ENCODE peak calls at places on chromosome 2, in nine cellular contexts. I, B, Q, N, X, Z, M, R and H are unnamed samples.

GRCh38 chr2:121993682-121994081 is 238.2 kb downstream of the TSN start:
- DNase-seq in I (no peak), B (no peak), Q (no peak), N (no peak), X (no peak), Z (no peak), M (no peak), R (no peak), H (no peak)

GRCh38 chr2:86211033-86211795 is 12.0 kb downstream of the MRPL35 start:
- DNase-seq in I (no peak), B (no peak), Q (no peak), N (no peak), X (no peak), Z (no peak), M (no peak), R (no peak), H (no peak)

GRCh38 chr2:237307495-237307894 is 106.5 kb downstream of the COL6A3 start:
- DNase-seq in I (no peak), B (no peak), Q (no peak), N (no peak), X (no peak), Z (no peak), M (no peak), R (no peak), H (no peak)

GRCh38 chr2:151361674-151362380 is 4.4 kb downstream of the TNFAIP6 start:
- DNase-seq in I (no peak), B (no peak), Q (no peak), N (no peak), X (no peak), Z (no peak), M (no peak), R (no peak), H (no peak)

GRCh38 chr2:584863-585823 is 92.1 kb downstream of the TMEM18 start:
- DNase-seq in I (peak), B (no peak), Q (no peak), N (no peak), X (no peak), Z (no peak), M (no peak), R (no peak), H (no peak)

GRCh38 chr2:232349546-232349945 is 29.0 kb upstream of the ALPP start:
- DNase-seq in I (peak), B (no peak), Q (no peak), N (no peak), X (no peak), Z (no peak), M (no peak), R (peak), H (no peak)

GRCh38 chr2:157538073-157538472 is 90.6 kb downstream of the ACVR1C start:
- DNase-seq in I (no peak), B (no peak), Q (no peak), N (no peak), X (no peak), Z (no peak), M (no peak), R (no peak), H (no peak)

GRCh38 chr2:84493494-84493893 is 22.8 kb upstream of the DNAH6 start:
- DNase-seq in I (no peak), B (no peak), Q (no peak), N (no peak), X (peak), Z (peak), M (peak), R (no peak), H (no peak)

GRCh38 chr2:178579006-178579405 is 98.7 kb downstream of the PLEKHA3 start:
- DNase-seq in I (no peak), B (no peak), Q (no peak), N (no peak), X (peak), Z (no peak), M (peak), R (no peak), H (no peak)

GRCh38 chr2:107502463-107503079 is 324.1 kb upstream of the RGPD4 start:
- DNase-seq in I (no peak), B (no peak), Q (no peak), N (no peak), X (no peak), Z (no peak), M (no peak), R (no peak), H (no peak)

GRCh38 chr2:143140864-143141637 is 11.8 kb downstream of the ARHGAP15 start:
- DNase-seq in I (peak), B (no peak), Q (no peak), N (no peak), X (no peak), Z (no peak), M (no peak), R (no peak), H (no peak)

GRCh38 chr2:130818809-130819208 is 17.9 kb upstream of the ARHGEF4 start:
- DNase-seq in I (no peak), B (no peak), Q (no peak), N (no peak), X (no peak), Z (no peak), M (no peak), R (no peak), H (no peak)

GRCh38 chr2:229611360-229611759 is 103.0 kb downstream of the DNER start:
- DNase-seq in I (no peak), B (no peak), Q (no peak), N (no peak), X (no peak), Z (no peak), M (no peak), R (no peak), H (no peak)